ENCODE peak calls at places on chromosomes 12 and 14, in six cellular contexts. One of them, this sample, is unnamed.

GRCh38 chr12:64269161-64269560 is 47.1 kb upstream of the KICS2 start:
- DNase-seq in stomach: no peak
- DNase-seq in breast epithelium: no peak
- DNase-seq in SK-N-SH: no peak
- DNase-seq in suprapubic skin: no peak
- DNase-seq in esophagus muscularis mucosa: no peak
- DNase-seq in this sample: no peak

GRCh38 chr14:24634158-24634557 is at the start of gene GZMB:
- DNase-seq in breast epithelium: no peak
- DNase-seq in esophagus muscularis mucosa: no peak
- DNase-seq in SK-N-SH: no peak
- DNase-seq in stomach: peak
- DNase-seq in suprapubic skin: no peak
- DNase-seq in this sample: no peak

GRCh38 chr14:20317720-20318119 is 12.0 kb upstream of the TTC5 start:
- DNase-seq in stomach: no peak
- DNase-seq in breast epithelium: no peak
- DNase-seq in suprapubic skin: no peak
- DNase-seq in SK-N-SH: no peak
- DNase-seq in esophagus muscularis mucosa: no peak
- DNase-seq in this sample: no peak

GRCh38 chr14:58026967-58027366 is 125.0 kb downstream of the ARMH4 start:
- DNase-seq in stomach: no peak
- DNase-seq in breast epithelium: no peak
- DNase-seq in esophagus muscularis mucosa: no peak
- DNase-seq in suprapubic skin: no peak
- DNase-seq in SK-N-SH: no peak
- DNase-seq in this sample: no peak

GRCh38 chr12:14902465-14902864 is 16.8 kb upstream of the MGP start:
- DNase-seq in breast epithelium: no peak
- DNase-seq in SK-N-SH: no peak
- DNase-seq in stomach: no peak
- DNase-seq in suprapubic skin: no peak
- DNase-seq in esophagus muscularis mucosa: no peak
- DNase-seq in this sample: no peak

GRCh38 chr14:21894003-21894897 is 220.6 kb upstream of the OR4E1 start:
- DNase-seq in SK-N-SH: no peak
- DNase-seq in suprapubic skin: no peak
- DNase-seq in esophagus muscularis mucosa: no peak
- DNase-seq in stomach: peak
- DNase-seq in breast epithelium: peak
- DNase-seq in this sample: no peak

GRCh38 chr14:50001999-50002925 is 109.4 kb downstream of the ARF6 start:
- DNase-seq in SK-N-SH: no peak
- DNase-seq in esophagus muscularis mucosa: no peak
- DNase-seq in breast epithelium: no peak
- DNase-seq in stomach: peak
- DNase-seq in suprapubic skin: no peak
- DNase-seq in this sample: no peak

GRCh38 chr14:80425686-80426085 is 214.4 kb upstream of the DIO2 start:
- DNase-seq in esophagus muscularis mucosa: no peak
- DNase-seq in suprapubic skin: no peak
- DNase-seq in stomach: no peak
- DNase-seq in breast epithelium: no peak
- DNase-seq in SK-N-SH: no peak
- DNase-seq in this sample: no peak

GRCh38 chr14:64074961-64075619 is 219.1 kb downstream of the ESR2 start:
- DNase-seq in stomach: no peak
- DNase-seq in SK-N-SH: no peak
- DNase-seq in esophagus muscularis mucosa: no peak
- DNase-seq in suprapubic skin: no peak
- DNase-seq in breast epithelium: no peak
- DNase-seq in this sample: no peak

GRCh38 chr14:36646664-36647416 is 14.8 kb upstream of the PAX9 start:
- DNase-seq in suprapubic skin: no peak
- DNase-seq in esophagus muscularis mucosa: peak
- DNase-seq in SK-N-SH: no peak
- DNase-seq in stomach: no peak
- DNase-seq in breast epithelium: no peak
- DNase-seq in this sample: no peak

GRCh38 chr14:59832663-59833294 is 37.8 kb downstream of the RTN1 start:
- DNase-seq in esophagus muscularis mucosa: no peak
- DNase-seq in SK-N-SH: no peak
- DNase-seq in stomach: no peak
- DNase-seq in suprapubic skin: no peak
- DNase-seq in breast epithelium: no peak
- DNase-seq in this sample: no peak

GRCh38 chr14:58098507-58098906 is 53.5 kb downstream of the ARMH4 start:
- DNase-seq in suprapubic skin: no peak
- DNase-seq in SK-N-SH: no peak
- DNase-seq in esophagus muscularis mucosa: no peak
- DNase-seq in stomach: peak
- DNase-seq in breast epithelium: no peak
- DNase-seq in this sample: no peak

GRCh38 chr12:78240827-78241226 is 410.1 kb downstream of the NAV3 start:
- DNase-seq in suprapubic skin: no peak
- DNase-seq in esophagus muscularis mucosa: no peak
- DNase-seq in SK-N-SH: no peak
- DNase-seq in breast epithelium: no peak
- DNase-seq in stomach: no peak
- DNase-seq in this sample: no peak

GRCh38 chr14:55514819-55515470 is 65.1 kb upstream of the KTN1 start:
- DNase-seq in suprapubic skin: no peak
- DNase-seq in SK-N-SH: no peak
- DNase-seq in stomach: no peak
- DNase-seq in breast epithelium: no peak
- DNase-seq in esophagus muscularis mucosa: no peak
- DNase-seq in this sample: no peak

GRCh38 chr14:28157887-28158791 is 608.4 kb upstream of the FOXG1 start:
- DNase-seq in SK-N-SH: peak
- DNase-seq in suprapubic skin: no peak
- DNase-seq in esophagus muscularis mucosa: no peak
- DNase-seq in stomach: no peak
- DNase-seq in breast epithelium: no peak
- DNase-seq in this sample: no peak

GRCh38 chr14:49960453-49960852 is 67.6 kb downstream of the ARF6 start:
- DNase-seq in breast epithelium: no peak
- DNase-seq in suprapubic skin: no peak
- DNase-seq in stomach: no peak
- DNase-seq in SK-N-SH: no peak
- DNase-seq in esophagus muscularis mucosa: no peak
- DNase-seq in this sample: no peak

GRCh38 chr12:11555195-11555594 is 94.3 kb upstream of the ETV6 start:
- DNase-seq in suprapubic skin: no peak
- DNase-seq in SK-N-SH: no peak
- DNase-seq in stomach: no peak
- DNase-seq in breast epithelium: no peak
- DNase-seq in esophagus muscularis mucosa: no peak
- DNase-seq in this sample: no peak

GRCh38 chr12:11555743-11556625 is 93.5 kb upstream of the ETV6 start:
- DNase-seq in SK-N-SH: no peak
- DNase-seq in breast epithelium: no peak
- DNase-seq in suprapubic skin: no peak
- DNase-seq in stomach: peak
- DNase-seq in esophagus muscularis mucosa: no peak
- DNase-seq in this sample: peak

GRCh38 chr12:11559941-11560340 is 89.5 kb upstream of the ETV6 start:
- DNase-seq in SK-N-SH: no peak
- DNase-seq in esophagus muscularis mucosa: no peak
- DNase-seq in stomach: no peak
- DNase-seq in suprapubic skin: no peak
- DNase-seq in breast epithelium: no peak
- DNase-seq in this sample: no peak

GRCh38 chr12:11553871-11554533 is 95.5 kb upstream of the ETV6 start:
- DNase-seq in breast epithelium: no peak
- DNase-seq in suprapubic skin: no peak
- DNase-seq in stomach: peak
- DNase-seq in SK-N-SH: peak
- DNase-seq in esophagus muscularis mucosa: no peak
- DNase-seq in this sample: peak
- H3K4me3 ChIP-seq in breast epithelium: no peak
- H3K4me3 ChIP-seq in suprapubic skin: no peak
- H3K4me3 ChIP-seq in stomach: no peak
- H3K4me3 ChIP-seq in SK-N-SH: no peak
- H3K4me3 ChIP-seq in esophagus muscularis mucosa: no peak
- H3K4me3 ChIP-seq in this sample: no peak

DNA sequence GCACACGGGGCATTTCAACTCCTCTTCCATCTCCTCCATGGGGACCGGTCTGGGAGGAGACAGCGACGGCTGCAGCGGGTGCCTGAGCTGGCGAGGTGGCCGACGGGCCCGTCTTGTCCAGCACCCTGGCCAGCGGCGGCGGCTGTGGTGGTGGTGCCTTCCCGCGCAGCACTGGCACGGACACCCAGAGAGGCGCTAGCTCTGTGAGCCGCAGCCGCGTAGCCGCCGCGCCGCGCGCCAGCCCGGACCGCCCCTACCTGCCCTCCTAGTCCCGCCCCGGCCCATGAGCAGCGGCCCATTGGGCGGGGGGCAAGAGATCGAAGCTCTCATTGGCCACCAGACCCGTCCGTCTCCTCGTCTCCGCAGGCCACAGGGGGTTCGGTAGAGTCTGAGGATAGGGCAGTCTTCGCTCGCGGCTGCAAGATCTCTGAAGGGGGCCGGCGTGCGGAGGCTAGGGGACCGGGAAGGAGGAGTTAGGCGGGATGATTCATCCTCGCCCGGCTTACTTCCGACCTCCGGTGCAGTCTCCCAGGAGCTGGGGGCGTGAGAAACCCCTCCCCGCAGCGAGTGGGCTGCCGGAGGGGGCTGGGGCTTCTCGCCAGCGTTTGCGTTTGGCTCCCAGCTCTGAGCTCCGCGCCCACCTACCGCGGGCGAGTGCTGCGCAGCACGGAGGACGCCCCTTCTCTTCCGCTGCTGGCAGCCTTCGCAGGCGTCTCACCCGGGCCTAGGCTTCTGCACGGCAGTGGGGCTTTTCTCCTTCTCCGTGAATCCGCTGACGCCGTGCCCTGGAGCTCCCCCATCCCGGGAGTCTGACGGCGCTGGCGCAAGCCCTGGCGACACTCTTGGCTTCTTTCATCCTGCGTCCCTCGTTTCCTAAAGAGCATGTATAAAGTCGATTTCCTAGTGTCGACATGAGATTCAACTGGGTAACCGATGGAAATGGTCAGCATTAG is at the start of gene TRIM9:
- DNase-seq in stomach: peak
- DNase-seq in suprapubic skin: peak
- DNase-seq in esophagus muscularis mucosa: peak
- DNase-seq in SK-N-SH: peak
- DNase-seq in breast epithelium: peak
- DNase-seq in this sample: peak
- TF ChIP-seq POLR2AphosphoS5 in stomach: peak
- TF ChIP-seq POLR2AphosphoS5 in suprapubic skin: peak
- TF ChIP-seq POLR2AphosphoS5 in esophagus muscularis mucosa: peak
- TF ChIP-seq POLR2AphosphoS5 in SK-N-SH: peak
- TF ChIP-seq POLR2AphosphoS5 in breast epithelium: peak
- TF ChIP-seq POLR2AphosphoS5 in this sample: peak

DNA sequence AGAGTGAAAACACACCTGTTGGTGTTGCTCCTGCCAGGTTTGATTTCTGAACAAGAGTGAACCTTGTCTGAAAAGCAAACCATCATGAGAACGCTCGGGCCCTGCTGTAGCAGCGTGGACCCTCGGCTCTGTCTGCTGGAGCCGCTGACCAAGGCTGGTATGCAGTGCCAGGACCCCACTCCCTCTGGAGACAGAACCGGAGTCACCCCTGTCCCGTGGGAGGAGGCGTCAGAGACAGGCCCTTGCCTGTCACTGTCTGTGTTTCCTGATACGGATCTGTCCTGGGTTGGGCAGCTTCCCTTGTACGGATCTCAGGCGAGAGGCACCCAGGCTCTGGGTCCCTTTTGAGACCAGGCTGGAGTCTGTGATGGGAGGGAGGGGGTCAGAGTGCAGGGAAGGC is 111.6 kb downstream of the ADGRD1 start:
- DNase-seq in stomach: no peak
- DNase-seq in esophagus muscularis mucosa: no peak
- DNase-seq in breast epithelium: no peak
- DNase-seq in SK-N-SH: no peak
- DNase-seq in suprapubic skin: peak
- DNase-seq in this sample: no peak
- H3K4me3 ChIP-seq in stomach: no peak
- H3K4me3 ChIP-seq in esophagus muscularis mucosa: no peak
- H3K4me3 ChIP-seq in breast epithelium: no peak
- H3K4me3 ChIP-seq in SK-N-SH: no peak
- H3K4me3 ChIP-seq in suprapubic skin: no peak
- H3K4me3 ChIP-seq in this sample: no peak

GRCh38 chr12:112418596-112419268 is at the start of gene PTPN11:
- DNase-seq in breast epithelium: peak
- DNase-seq in esophagus muscularis mucosa: peak
- DNase-seq in suprapubic skin: peak
- DNase-seq in stomach: peak
- DNase-seq in SK-N-SH: peak
- DNase-seq in this sample: peak

GRCh38 chr12:112421363-112421762 is 2.6 kb downstream of the PTPN11 start:
- DNase-seq in SK-N-SH: no peak
- DNase-seq in esophagus muscularis mucosa: no peak
- DNase-seq in stomach: no peak
- DNase-seq in suprapubic skin: no peak
- DNase-seq in breast epithelium: no peak
- DNase-seq in this sample: no peak

GRCh38 chr12:112420740-112421139 is 2.0 kb downstream of the PTPN11 start:
- DNase-seq in esophagus muscularis mucosa: no peak
- DNase-seq in suprapubic skin: no peak
- DNase-seq in SK-N-SH: no peak
- DNase-seq in stomach: no peak
- DNase-seq in breast epithelium: no peak
- DNase-seq in this sample: no peak

GRCh38 chr12:112418248-112418595 is 525 bp upstream of the PTPN11 start:
- DNase-seq in esophagus muscularis mucosa: no peak
- DNase-seq in breast epithelium: no peak
- DNase-seq in suprapubic skin: no peak
- DNase-seq in stomach: no peak
- DNase-seq in SK-N-SH: no peak
- DNase-seq in this sample: no peak

DNA sequence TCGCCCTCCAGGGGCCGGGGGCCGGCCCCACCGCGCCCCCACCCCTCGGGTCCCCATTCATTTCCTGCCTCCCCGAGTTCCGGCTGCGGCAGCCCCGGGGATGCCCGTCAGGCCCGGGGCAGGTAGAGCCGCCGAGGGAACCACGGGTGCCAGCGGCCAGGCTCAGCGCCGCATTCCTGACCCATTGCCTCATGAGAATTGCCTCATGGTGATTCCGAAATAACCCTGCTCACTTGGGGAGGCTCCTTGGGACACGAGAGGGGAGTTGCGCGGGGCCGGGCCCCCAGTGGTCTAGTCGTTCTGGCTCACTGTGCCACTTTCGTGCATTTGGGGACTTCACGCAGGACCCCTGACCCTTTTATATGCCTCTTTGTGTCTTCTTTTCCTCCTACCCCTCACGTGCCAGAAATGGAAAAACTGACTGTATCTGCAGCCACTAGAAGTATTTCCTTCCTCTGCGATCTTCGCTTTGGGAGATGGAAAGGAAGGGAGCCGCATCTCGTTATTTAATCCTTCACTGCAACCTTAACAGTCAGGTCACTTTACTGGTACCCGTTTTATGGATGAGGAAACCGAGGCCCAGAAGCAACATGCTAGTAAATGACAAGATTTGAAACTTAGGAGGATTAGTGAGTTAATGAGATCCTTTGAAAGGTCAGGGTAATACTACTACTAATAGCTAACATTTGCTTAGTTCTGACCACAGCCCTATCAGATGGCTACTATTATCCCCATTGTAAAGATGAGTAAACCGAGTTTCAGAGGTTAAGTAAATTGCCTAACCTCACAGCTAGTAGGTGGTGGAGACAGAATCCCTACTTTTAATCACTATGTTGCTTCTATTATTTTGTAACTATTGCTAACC is 754 bp downstream of the PTPN11 start:
- DNase-seq in suprapubic skin: peak
- DNase-seq in esophagus muscularis mucosa: peak
- DNase-seq in SK-N-SH: no peak
- DNase-seq in breast epithelium: peak
- DNase-seq in stomach: peak
- DNase-seq in this sample: peak
- TF ChIP-seq POLR2AphosphoS5 in suprapubic skin: peak
- TF ChIP-seq POLR2AphosphoS5 in esophagus muscularis mucosa: peak
- TF ChIP-seq POLR2AphosphoS5 in SK-N-SH: no peak
- TF ChIP-seq POLR2AphosphoS5 in breast epithelium: peak
- TF ChIP-seq POLR2AphosphoS5 in stomach: peak
- TF ChIP-seq POLR2AphosphoS5 in this sample: peak

This sample was measured in prostate gland.